ENCODE peak calls at places on chromosomes 11 and 22, in ten cellular contexts. U is GM20000; K is NCI-H2081 treated with DMSO at 0.1 percent for 48 hours; W is HT1080; J is left lobe of liver; Z is heart left ventricle; O is BJ; G is anterior cingulate cortex; F is activated CD8-positive, alpha-beta memory T cell treated with anti-CD3 and anti-CD28 coated beads, Interleukin-2, amount 50 U/mL, for 48 hours; T is endothelial cell. C is an unnamed sample.

GRCh38 chr11:70666336-70666735 is 268.0 kb downstream of the CTTN start:
- DNase-seq in O (no peak), J (no peak), G (no peak), K (no peak), Z (no peak), U (no peak), F (no peak), W (no peak), T (no peak), C (no peak)

GRCh38 chr22:45867118-45867905 is 109.7 kb downstream of the WNT7B start:
- DNase-seq in K (no peak), T (peak; percentile 55), W (no peak), Z (no peak), F (no peak), J (peak; percentile 36), U (peak; percentile 69), G (no peak), O (no peak), C (no peak)

GRCh38 chr22:44530569-44530968 is 32.5 kb upstream of the RTL6 start:
- DNase-seq in K (no peak), O (no peak), T (no peak), J (no peak), G (no peak), Z (no peak), F (no peak), U (no peak), W (no peak), C (no peak)

GRCh38 chr11:100855466-100856067 is 168.5 kb downstream of the ARHGAP42 start:
- DNase-seq in T (no peak), U (peak; percentile 20), K (peak; percentile 26), W (peak; percentile 47), O (no peak), G (no peak), F (no peak), Z (no peak), J (no peak), C (no peak)

GRCh38 chr11:35152575-35152974 is 13.6 kb downstream of the CD44 start:
- DNase-seq in G (no peak), O (no peak), U (no peak), W (no peak), F (no peak), J (no peak), T (no peak), Z (no peak), K (no peak), C (no peak)

GRCh38 chr11:130434521-130435223 is 6.3 kb upstream of the ADAMTS8 start:
- DNase-seq in O (no peak), F (peak; percentile 79), Z (peak; percentile 83), K (peak; percentile 40), W (peak; percentile 71), U (peak; percentile 84), G (peak; percentile 71), T (peak; percentile 72), J (peak; percentile 77), C (peak; percentile 61)

GRCh38 chr11:76629133-76629852 is 41.3 kb downstream of the LRRC32 start:
- DNase-seq in J (peak; percentile 49), G (no peak), O (no peak), F (peak; percentile 68), U (no peak), K (no peak), T (no peak), Z (peak; percentile 63), W (no peak), C (no peak)

GRCh38 chr11:101401245-101401644 is 182.6 kb downstream of the TRPC6 start:
- DNase-seq in G (no peak), F (no peak), Z (no peak), W (peak; percentile 48), U (no peak), T (no peak), O (peak; percentile 19), K (no peak), J (no peak), C (no peak)

GRCh38 chr11:94652735-94653284 is 85.6 kb downstream of the PIWIL4 start:
- DNase-seq in W (no peak), T (no peak), O (no peak), U (no peak), F (no peak), K (no peak), G (no peak), J (peak; percentile 4), Z (no peak), C (no peak)

GRCh38 chr11:27246925-27247324 is 116.1 kb downstream of the CCDC34 start:
- DNase-seq in Z (no peak), G (no peak), W (no peak), F (no peak), U (no peak), O (no peak), T (no peak), J (no peak), K (no peak), C (no peak)